ENCODE peak calls at places on chromosomes 5 and 9, in eight cellular contexts. X, U, L, N, H, E, Q and P are unnamed samples.

GRCh38 chr5:66344544-66344943 is 200.4 kb downstream of the SREK1 start:
- DNase-seq in X (no peak), U (no peak), L (no peak), N (no peak), H (no peak), E (no peak), Q (no peak), P (no peak)

GRCh38 chr5:1293416-1293996 is 1.4 kb downstream of the TERT start:
- DNase-seq in X (no peak), U (no peak), L (no peak), N (no peak), H (no peak), E (no peak), Q (no peak), P (no peak)

GRCh38 chr5:139458580-139459407 is 3.7 kb downstream of the ECSCR start:
- DNase-seq in X (peak), U (no peak), L (no peak), N (no peak), H (no peak), E (no peak), Q (no peak), P (peak)

GRCh38 chr9:20012232-20012631 is 223.4 kb upstream of the SLC24A2 start:
- DNase-seq in X (no peak), U (no peak), L (no peak), N (no peak), H (no peak), E (no peak), Q (no peak), P (no peak)

GRCh38 chr5:117041926-117042595 is 467.4 kb upstream of the SEMA6A start:
- DNase-seq in X (no peak), U (no peak), L (no peak), N (no peak), H (no peak), E (no peak), Q (no peak), P (no peak)

GRCh38 chr5:53265043-53265442 is 155.5 kb upstream of the MOCS2 start:
- DNase-seq in X (no peak), U (no peak), L (no peak), N (no peak), H (no peak), E (no peak), Q (no peak), P (no peak)

GRCh38 chr9:125748511-125749099 is 1.4 kb downstream of the PBX3 start:
- DNase-seq in X (peak), U (no peak), L (no peak), N (no peak), H (no peak), E (no peak), Q (no peak), P (no peak)

GRCh38 chr9:119667163-119667562 is 297.9 kb upstream of the BRINP1 start:
- DNase-seq in X (no peak), U (no peak), L (no peak), N (no peak), H (no peak), E (no peak), Q (no peak), P (no peak)

GRCh38 chr9:79264511-79265448 is 307.0 kb upstream of the TLE4 start:
- DNase-seq in X (no peak), U (peak), L (peak), N (no peak), H (no peak), E (no peak), Q (peak), P (no peak)

GRCh38 chr5:129228577-129228976 is 134.0 kb downstream of the ISOC1 start:
- DNase-seq in X (no peak), U (no peak), L (no peak), N (no peak), H (no peak), E (no peak), Q (no peak), P (no peak)